ENCODE peak calls at places on chromosomes 7 and 10, in four cellular contexts. M is fibroblast of lung, J is astrocyte, R is GM12878. H is an unnamed sample. For H4K20me1 and H3K4me1, the result is how much of the 10 kb centered on the place peaks cover.

GRCh38 chr7:123494193-123494796 is 40.1 kb downstream of the IQUB start:
- DNase-seq in M (peak), J (no peak), R (no peak), H (no peak)

GRCh38 chr10:101229275-101230184 is at the start of gene LBX1:
- DNase-seq in M (no peak), J (no peak), R (no peak), H (no peak)

GRCh38 chr7:106679153-106679931 is 18.4 kb upstream of the CCDC71L start:
- DNase-seq in M (peak), J (peak), R (no peak), H (no peak)

GRCh38 chr10:77835669-77836086 is 90.9 kb downstream of the DLG5 start:
- DNase-seq in M (peak), J (peak), R (no peak), H (no peak)

GRCh38 chr7:37450035-37450434 is 1.4 kb upstream of the ELMO1 start:
- DNase-seq in M (no peak), J (no peak), R (no peak), H (no peak)

GRCh38 chr10:114398587-114399331 is 5.5 kb downstream of the AFAP1L2 start:
- DNase-seq in M (no peak), J (no peak), R (no peak), H (no peak)

GRCh38 chr7:70082026-70082655 is 483.9 kb downstream of the AUTS2 start:
- DNase-seq in M (peak), J (peak), R (no peak), H (no peak)

GRCh38 chr10:110327262-110327914 is 22.7 kb upstream of the SMNDC1 start:
- DNase-seq in M (peak), J (peak), R (no peak), H (no peak)

GRCh38 chr10:117550599-117551321 is 8.2 kb downstream of the EMX2 start:
- DNase-seq in M (no peak), J (no peak), R (no peak), H (no peak)

GRCh38 chr7:2601907-2602735 is 29.7 kb upstream of the TTYH3 start:
- DNase-seq in M (no peak), J (no peak), R (no peak), H (no peak)

GRCh38 chr10:61903991-61904350 is 2.5 kb downstream of the ARID5B start:
- DNase-seq in M (no peak), J (no peak), R (no peak), H (no peak)
- H2AFZ ChIP-seq in M (no peak), J (no peak), R (no peak), H (no peak)

GRCh38 chr10:124625831-124626238 is 118.3 kb downstream of the FAM53B start:
- DNase-seq in M (no peak), J (no peak), R (no peak), H (no peak)
- H4K20me1 ChIP-seq in M (under half), J (under half), R (under half), H (under half)

GRCh38 chr10:102649770-102650654 is 5.7 kb downstream of the TRIM8 start:
- DNase-seq in M (no peak), J (no peak), R (no peak), H (no peak)
- H3K4me1 ChIP-seq in M (under half), J (under half), R (half or more), H (under half)

GRCh38 chr7:150313367-150313809 is 9.8 kb upstream of the LRRC61 start:
- DNase-seq in M (no peak), J (no peak), R (no peak), H (no peak)

GRCh38 chr7:150311146-150311545 is 12.0 kb upstream of the LRRC61 start:
- DNase-seq in M (no peak), J (no peak), R (no peak), H (no peak)

GRCh38 chr7:150311711-150312110 is 11.4 kb upstream of the LRRC61 start:
- DNase-seq in M (peak), J (peak), R (no peak), H (no peak)

GRCh38 chr7:150314639-150315239 is 8.4 kb upstream of the LRRC61 start:
- DNase-seq in M (no peak), J (no peak), R (no peak), H (no peak)

DNA sequence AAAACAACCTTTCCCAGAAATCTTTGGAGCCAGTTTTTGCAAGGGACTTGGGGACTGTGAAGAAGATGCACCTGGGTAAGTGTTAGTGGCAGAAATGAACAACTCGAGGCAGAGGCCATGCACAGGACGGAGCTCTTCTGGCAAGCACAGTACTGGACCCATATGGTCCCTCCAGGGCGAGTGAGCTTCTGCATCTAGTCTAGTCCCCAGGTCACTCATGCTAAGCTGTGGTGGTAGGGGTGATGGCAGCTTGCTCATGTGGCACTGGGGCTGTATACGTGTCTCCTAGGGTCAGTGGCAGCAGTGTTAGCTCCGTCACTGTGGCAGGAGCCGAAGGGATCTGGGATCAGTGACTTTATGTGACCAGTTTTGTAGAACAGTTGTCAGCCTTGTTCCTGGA is 9.3 kb upstream of the LRRC61 start:
- DNase-seq in M (no peak), J (no peak), R (no peak), H (no peak)
- H2AFZ ChIP-seq in M (no peak), J (no peak), R (no peak), H (no peak)

DNA sequence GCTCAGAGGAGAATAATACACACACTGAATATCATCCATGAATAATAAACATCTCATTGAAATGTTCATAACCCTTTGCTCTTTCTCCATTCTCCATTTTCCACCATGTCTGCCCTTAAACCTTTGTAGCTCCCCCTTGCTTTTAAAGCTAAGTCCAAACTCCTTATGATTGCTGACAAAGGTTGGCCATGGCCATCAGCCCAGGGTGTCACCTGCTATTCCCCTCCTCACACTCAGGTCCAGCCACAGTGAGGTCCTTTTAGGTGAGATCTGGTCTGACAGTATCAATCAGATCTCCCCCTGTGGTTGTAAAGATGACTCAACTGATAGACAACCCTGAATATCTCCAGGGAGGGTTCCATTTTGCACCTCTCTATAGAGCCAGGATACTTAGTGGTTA is 181.5 kb upstream of the PDE1C start:
- DNase-seq in M (no peak), J (no peak), R (no peak), H (no peak)
- H4K20me1 ChIP-seq in M (under half), J (under half), R (under half), H (under half)